ENCODE peak calls at places on chromosome 19, in eight cellular contexts. A, M, U, F, R, H, E and K are unnamed samples.

GRCh38 chr19:7415163-7415856 is 66.6 kb downstream of the ARHGEF18 start:
- DNase-seq in A (no peak), M (peak), U (no peak), F (peak), R (peak), H (peak), E (no peak), K (peak)

GRCh38 chr19:17394891-17395415 is 957 bp upstream of the CCDC194 start:
- DNase-seq in A (peak), M (peak), U (peak), F (peak), R (no peak), H (peak), E (no peak), K (peak)

GRCh38 chr19:5718579-5719273 is 1.2 kb downstream of the LONP1 start:
- DNase-seq in A (no peak), M (no peak), U (no peak), F (no peak), R (peak), H (no peak), E (peak), K (no peak)

GRCh38 chr19:16027528-16027927 is 48.8 kb upstream of the TPM4 start:
- DNase-seq in A (no peak), M (no peak), U (no peak), F (no peak), R (no peak), H (no peak), E (no peak), K (no peak)

GRCh38 chr19:17091758-17092333 is 16.3 kb downstream of the MYO9B start:
- DNase-seq in A (peak), M (no peak), U (no peak), F (peak), R (no peak), H (no peak), E (peak), K (peak)

GRCh38 chr19:41951686-41952172 is 7.4 kb downstream of the RABAC1 start:
- DNase-seq in A (peak), M (peak), U (peak), F (peak), R (peak), H (peak), E (no peak), K (peak)

GRCh38 chr19:6417713-6418561 is 6.7 kb downstream of the KHSRP start:
- DNase-seq in A (no peak), M (peak), U (peak), F (no peak), R (no peak), H (no peak), E (no peak), K (no peak)

GRCh38 chr19:11194657-11195056 is 2.7 kb downstream of the KANK2 start:
- DNase-seq in A (no peak), M (no peak), U (no peak), F (no peak), R (no peak), H (peak), E (no peak), K (no peak)

GRCh38 chr19:41910240-41910991 is 17.8 kb downstream of the ERFL start:
- DNase-seq in A (no peak), M (no peak), U (no peak), F (no peak), R (no peak), H (no peak), E (no peak), K (no peak)

GRCh38 chr19:47324502-47324901 is 7.5 kb upstream of the C5AR2 start:
- DNase-seq in A (peak), M (no peak), U (no peak), F (peak), R (no peak), H (no peak), E (no peak), K (no peak)

GRCh38 chr19:47321582-47321981 is 10.4 kb upstream of the C5AR2 start:
- DNase-seq in A (no peak), M (no peak), U (no peak), F (no peak), R (no peak), H (no peak), E (no peak), K (no peak)

GRCh38 chr19:47322048-47322447 is 9.9 kb upstream of the C5AR2 start:
- DNase-seq in A (no peak), M (no peak), U (no peak), F (no peak), R (no peak), H (no peak), E (no peak), K (no peak)

GRCh38 chr19:47319923-47320871 is 10.5 kb downstream of the C5AR1 start:
- DNase-seq in A (no peak), M (no peak), U (no peak), F (no peak), R (no peak), H (no peak), E (no peak), K (no peak)

GRCh38 chr19:47323872-47324271 is 8.1 kb upstream of the C5AR2 start:
- DNase-seq in A (no peak), M (no peak), U (no peak), F (no peak), R (no peak), H (no peak), E (no peak), K (no peak)
- H3K27ac ChIP-seq in A (peak), M (no peak), U (no peak), F (peak), R (no peak), H (no peak), E (no peak), K (peak)

GRCh38 chr19:46191972-46192371 is 37.6 kb upstream of the IGFL1 start:
- DNase-seq in A (no peak), M (no peak), U (no peak), F (no peak), R (no peak), H (no peak), E (peak), K (no peak)

GRCh38 chr19:46192990-46193650 is 36.4 kb upstream of the IGFL1 start:
- DNase-seq in A (no peak), M (no peak), U (no peak), F (peak), R (no peak), H (no peak), E (peak), K (peak)

GRCh38 chr19:46191356-46191755 is 38.2 kb upstream of the IGFL1 start:
- DNase-seq in A (no peak), M (no peak), U (no peak), F (no peak), R (no peak), H (no peak), E (no peak), K (no peak)

GRCh38 chr19:46189971-46190335 is 39.6 kb upstream of the IGFL1 start:
- DNase-seq in A (no peak), M (no peak), U (no peak), F (no peak), R (no peak), H (no peak), E (no peak), K (peak)

DNA sequence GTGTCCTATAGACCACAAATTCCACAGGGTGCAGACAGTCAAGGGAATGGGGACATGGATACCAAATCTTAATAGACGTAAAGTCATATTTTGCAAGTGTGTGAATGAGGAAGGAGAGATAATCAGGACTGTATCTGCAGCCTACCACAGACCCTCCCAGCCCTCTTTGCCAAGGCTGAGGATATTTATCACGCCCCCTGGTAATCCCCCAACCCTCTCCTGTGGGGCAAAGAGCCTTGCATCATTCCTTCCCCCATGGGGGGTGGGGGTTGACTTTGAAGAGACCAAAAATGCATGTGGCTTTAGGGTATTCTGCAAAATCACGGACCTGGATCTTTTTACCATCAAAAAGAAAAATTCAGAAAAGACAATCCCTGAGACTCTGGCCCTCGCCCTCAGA is 39.1 kb upstream of the IGFL1 start:
- DNase-seq in A (no peak), M (no peak), U (no peak), F (no peak), R (no peak), H (no peak), E (no peak), K (no peak)
- TF ChIP-seq CTCF in A (no peak), M (no peak), U (no peak), F (no peak), R (no peak), H (no peak), E (no peak), K (no peak)

DNA sequence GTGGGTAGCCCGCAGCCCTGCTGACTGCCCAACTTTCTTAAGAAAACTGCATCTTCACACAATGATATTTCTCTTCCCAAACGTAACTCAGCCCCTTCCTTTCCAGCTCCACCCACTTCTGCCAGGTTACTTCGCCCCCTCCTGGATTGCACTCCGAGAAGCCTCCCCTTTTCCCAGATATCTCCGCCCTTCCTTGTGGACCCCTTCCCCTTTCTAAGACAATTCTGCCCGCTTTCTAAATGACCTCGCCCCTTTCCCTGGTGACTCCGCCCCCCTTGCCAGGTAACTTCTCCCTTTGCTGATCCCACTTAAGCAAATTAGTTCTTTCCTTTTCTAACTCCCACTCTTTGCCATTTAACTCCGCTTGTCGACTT is 2.6 kb downstream of the VSIG10L start:
- DNase-seq in A (no peak), M (peak), U (peak), F (no peak), R (no peak), H (no peak), E (no peak), K (no peak)
- H3K27ac ChIP-seq in A (peak), M (peak), U (no peak), F (peak), R (peak), H (no peak), E (no peak), K (no peak)

GRCh38 chr19:44575116-44575700 is 38.2 kb upstream of the IGSF23 start:
- DNase-seq in A (no peak), M (no peak), U (no peak), F (no peak), R (no peak), H (no peak), E (peak), K (no peak)

GRCh38 chr19:44574201-44574950 is 39.0 kb upstream of the IGSF23 start:
- DNase-seq in A (no peak), M (no peak), U (no peak), F (no peak), R (no peak), H (no peak), E (peak), K (no peak)

GRCh38 chr19:44579663-44580365 is 33.5 kb upstream of the IGSF23 start:
- DNase-seq in A (no peak), M (no peak), U (no peak), F (no peak), R (no peak), H (no peak), E (no peak), K (peak)

GRCh38 chr19:44577566-44577874 is 35.8 kb upstream of the IGSF23 start:
- DNase-seq in A (no peak), M (no peak), U (no peak), F (no peak), R (no peak), H (no peak), E (no peak), K (no peak)

GRCh38 chr19:44576843-44577565 is 36.4 kb upstream of the IGSF23 start:
- DNase-seq in A (peak), M (peak), U (peak), F (no peak), R (no peak), H (no peak), E (peak), K (no peak)
- TF ChIP-seq CTCF in A (peak), M (peak), U (peak), F (peak), R (peak), H (no peak), E (peak), K (peak)

GRCh38 chr19:45076029-45076850 is at the start of gene ZNF296:
- DNase-seq in A (peak), M (peak), U (peak), F (peak), R (no peak), H (peak), E (peak), K (peak)
- H3K27ac ChIP-seq in A (peak), M (peak), U (no peak), F (peak), R (no peak), H (no peak), E (peak), K (no peak)

GRCh38 chr19:14156971-14157717 is 20.8 kb upstream of the ASF1B start:
- DNase-seq in A (no peak), M (no peak), U (no peak), F (no peak), R (no peak), H (no peak), E (no peak), K (no peak)
- TF ChIP-seq CTCF in A (no peak), M (no peak), U (no peak), F (no peak), R (no peak), H (no peak), E (no peak), K (no peak)

DNA sequence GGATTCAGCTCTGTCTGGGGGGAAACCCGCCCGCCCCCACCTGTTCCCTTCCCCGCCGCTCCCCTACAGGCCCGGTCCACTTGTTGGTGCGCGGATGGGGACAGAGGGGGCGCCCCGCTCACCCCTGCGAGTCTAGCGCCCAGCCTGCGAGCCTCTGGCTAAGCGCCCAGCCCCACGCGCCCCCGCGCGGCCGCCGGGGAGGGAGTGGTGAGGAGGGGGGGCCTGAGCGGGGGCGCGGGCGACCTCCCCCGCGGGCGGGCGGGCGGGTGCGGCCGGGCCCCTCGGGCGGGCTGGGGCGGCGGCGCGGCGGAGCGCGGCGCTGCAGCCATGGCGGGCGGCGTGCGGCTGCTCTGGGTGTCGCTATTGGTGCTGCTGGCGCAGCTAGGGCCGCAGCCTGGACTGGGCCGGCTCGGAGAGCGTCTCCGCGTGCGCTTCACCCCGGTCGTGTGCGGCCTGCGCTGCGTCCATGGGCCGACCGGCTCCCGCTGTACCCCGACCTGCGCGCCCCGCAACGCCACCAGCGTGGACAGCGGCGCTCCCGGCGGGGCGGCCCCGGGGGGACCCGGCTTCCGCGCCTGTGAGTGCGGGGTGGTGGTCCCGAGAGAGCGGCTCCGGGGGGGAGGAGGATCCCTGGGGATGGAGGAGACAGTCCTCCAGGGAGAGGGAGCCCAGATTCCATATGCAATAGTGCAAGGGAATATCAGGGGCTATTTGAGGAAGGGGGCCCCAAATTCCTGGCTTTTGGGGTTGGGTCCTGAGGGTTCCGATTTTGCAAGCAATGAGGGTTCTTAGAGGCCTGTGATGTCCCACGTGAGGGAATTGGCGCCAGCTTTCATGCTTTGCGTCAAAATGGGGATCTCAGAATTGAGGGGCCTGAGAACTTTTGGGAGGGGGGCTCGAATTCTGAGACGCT is at the start of gene LTBP4:
- DNase-seq in A (peak), M (peak), U (peak), F (no peak), R (no peak), H (peak), E (no peak), K (no peak)
- H3K27ac ChIP-seq in A (peak), M (no peak), U (no peak), F (peak), R (peak), H (peak), E (no peak), K (peak)

DNA sequence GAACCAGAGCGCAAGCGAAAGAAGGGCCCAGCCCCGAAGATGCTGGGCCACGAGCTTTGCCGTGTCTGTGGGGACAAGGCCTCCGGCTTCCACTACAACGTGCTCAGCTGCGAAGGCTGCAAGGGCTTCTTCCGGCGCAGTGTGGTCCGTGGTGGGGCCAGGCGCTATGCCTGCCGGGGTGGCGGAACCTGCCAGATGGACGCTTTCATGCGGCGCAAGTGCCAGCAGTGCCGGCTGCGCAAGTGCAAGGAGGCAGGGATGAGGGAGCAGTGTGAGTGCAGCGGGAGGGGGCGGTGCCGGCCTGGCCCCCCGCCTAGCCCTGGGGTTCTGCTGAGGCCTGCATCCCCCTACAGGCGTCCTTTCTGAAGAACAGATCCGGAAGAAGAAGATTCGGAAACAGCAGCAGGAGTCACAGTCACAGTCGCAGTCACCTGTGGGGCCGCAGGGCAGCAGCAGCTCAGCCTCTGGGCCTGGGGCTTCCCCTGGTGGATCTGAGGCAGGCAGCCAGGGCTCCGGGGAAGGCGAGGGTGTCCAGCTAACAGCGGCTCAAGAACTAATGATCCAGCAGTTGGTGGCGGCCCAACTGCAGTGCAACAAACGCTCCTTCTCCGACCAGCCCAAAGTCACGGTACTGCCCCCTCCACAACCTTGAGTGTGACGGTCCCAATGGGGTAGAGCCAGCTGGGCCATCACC is 2.1 kb downstream of the NR1H2 start:
- DNase-seq in A (no peak), M (no peak), U (no peak), F (no peak), R (no peak), H (no peak), E (no peak), K (no peak)
- TF ChIP-seq CTCF in A (no peak), M (no peak), U (no peak), F (no peak), R (no peak), H (no peak), E (no peak), K (no peak)